ENCODE peak calls at places on chromosome 22, in seven cellular contexts. B is HCT116, P is GM23338, V is H1, U is K562, Z is HepG2, W is endothelial cell of umbilical vein. J is an unnamed sample.

GRCh38 chr22:39362271-39362670 is 12.5 kb downstream of the SYNGR1 start:
- DNase-seq in B (no peak), P (peak; percentile 62), V (no peak), U (peak; percentile 48), Z (no peak), W (no peak), J (no peak)

GRCh38 chr22:41900652-41901312 is 14.1 kb downstream of the SHISA8 start:
- DNase-seq in B (no peak), P (no peak), V (no peak), U (no peak), Z (no peak), W (no peak), J (no peak)

GRCh38 chr22:36571991-36572390 is 43.0 kb upstream of the EIF3D start:
- DNase-seq in B (no peak), P (no peak), V (no peak), U (no peak), Z (no peak), W (no peak), J (no peak)

GRCh38 chr22:35380013-35380412 is 883 bp upstream of the HMOX1 start:
- DNase-seq in B (no peak), P (no peak), V (no peak), U (no peak), Z (no peak), W (peak; percentile 32), J (no peak)

GRCh38 chr22:49691256-49691655 is 136.4 kb downstream of the BRD1 start:
- DNase-seq in B (no peak), P (no peak), V (no peak), U (no peak), Z (no peak), W (no peak), J (no peak)

GRCh38 chr22:39396797-39397195 is 2.8 kb upstream of the TAB1 start:
- DNase-seq in B (no peak), P (no peak), V (no peak), U (no peak), Z (no peak), W (no peak), J (no peak)

GRCh38 chr22:37088108-37088605 is 21.4 kb downstream of the TMPRSS6 start:
- DNase-seq in B (peak; percentile 48), P (no peak), V (no peak), U (peak; percentile 66), Z (no peak), W (no peak), J (no peak)

GRCh38 chr22:50502628-50503474 is 4.7 kb downstream of the LMF2 start:
- DNase-seq in B (no peak), P (no peak), V (no peak), U (no peak), Z (no peak), W (no peak), J (no peak)

GRCh38 chr22:38758276-38758945 is 2.6 kb upstream of the SUN2 start:
- DNase-seq in B (no peak), P (no peak), V (no peak), U (no peak), Z (no peak), W (no peak), J (no peak)

GRCh38 chr22:43412808-43413785 is 1.3 kb downstream of the MPPED1 start:
- DNase-seq in B (no peak), P (no peak), V (no peak), U (no peak), Z (no peak), W (no peak), J (no peak)

GRCh38 chr22:23579280-23579679 is 810 bp downstream of the IGLL1 start:
- DNase-seq in B (no peak), P (no peak), V (no peak), U (no peak), Z (no peak), W (no peak), J (no peak)

GRCh38 chr22:42764895-42765363 is 44.3 kb upstream of the A4GALT start:
- DNase-seq in B (no peak), P (no peak), V (no peak), U (peak; percentile 18), Z (no peak), W (no peak), J (no peak)

GRCh38 chr22:23037429-23038333 is 32.6 kb upstream of the GNAZ start:
- DNase-seq in B (no peak), P (no peak), V (no peak), U (peak; percentile 52), Z (no peak), W (no peak), J (no peak)

GRCh38 chr22:36467946-36468345 is 13.5 kb downstream of the TXN2 start:
- DNase-seq in B (peak; percentile 58), P (no peak), V (no peak), U (peak; percentile 21), Z (no peak), W (peak; percentile 67), J (no peak)

GRCh38 chr22:25084405-25085107 is 115.1 kb upstream of the CRYBB3 start:
- DNase-seq in B (no peak), P (no peak), V (no peak), U (no peak), Z (no peak), W (no peak), J (no peak)

GRCh38 chr22:44658371-44658953 is 43.5 kb upstream of the PRR5 start:
- DNase-seq in B (no peak), P (no peak), V (no peak), U (no peak), Z (no peak), W (peak; percentile 26), J (no peak)
- H3K27ac ChIP-seq in B (no peak overlapping the region), P (no peak overlapping the region), V (no peak overlapping the region), U (no peak overlapping the region), Z (no peak overlapping the region), W (no peak overlapping the region), J (no peak overlapping the region)

GRCh38 chr22:46066691-46067090 is 83.6 kb upstream of the PPARA start:
- DNase-seq in B (no peak), P (no peak), V (no peak), U (no peak), Z (no peak), W (peak; percentile 62), J (no peak)
- TF ChIP-seq EZH2 in B (no peak), P (no peak), V (no peak), U (no peak), Z (no peak), W (no peak), J (no peak)

DNA sequence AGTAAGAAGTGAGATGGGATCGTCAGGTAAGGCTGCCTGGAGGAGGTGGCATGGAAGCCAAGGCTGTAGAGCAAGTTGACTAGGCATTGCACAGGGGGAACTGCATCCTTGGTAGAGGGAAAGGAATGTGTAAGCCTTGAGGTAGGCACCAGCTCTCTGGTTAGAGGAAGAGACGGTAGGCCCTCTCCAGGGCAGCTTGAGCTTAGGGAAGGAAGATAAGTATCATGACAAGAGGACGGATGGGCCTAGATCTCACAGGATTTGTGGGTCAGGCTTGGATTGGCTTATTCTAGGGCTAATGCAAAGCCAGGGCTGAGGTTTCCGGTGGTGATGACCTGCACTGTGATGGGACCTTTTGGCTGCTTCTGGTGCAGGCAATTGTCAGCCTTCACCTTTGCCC is 1035.8 kb downstream of the TBC1D22A start:
- DNase-seq in B (no peak), P (no peak), V (no peak), U (no peak), Z (no peak), W (no peak), J (no peak)
- TF ChIP-seq POLR2AphosphoS5 in B (no peak), P (no peak), V (no peak), U (no peak), Z (no peak), W (no peak), J (no peak)

DNA sequence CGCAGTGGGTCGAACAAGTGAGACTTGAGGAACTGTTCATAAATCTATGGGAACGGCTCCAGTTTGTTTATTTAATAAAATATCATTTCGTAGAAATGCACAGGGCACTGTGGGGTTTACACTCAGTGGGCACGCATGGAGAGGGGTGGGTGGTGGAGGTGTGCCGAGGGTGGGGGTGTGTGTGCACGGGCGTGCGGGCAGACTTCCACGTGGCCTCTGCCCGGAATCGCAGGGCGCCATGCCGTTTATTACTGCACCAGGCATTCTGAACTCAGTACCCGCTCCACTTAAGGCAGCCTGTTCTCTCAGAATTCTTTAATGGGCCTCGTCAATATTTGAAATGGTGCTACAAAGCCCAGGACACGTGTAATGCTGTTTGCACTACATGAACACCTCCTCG is 257.4 kb downstream of the MIAT start:
- DNase-seq in B (no peak), P (no peak), V (no peak), U (no peak), Z (no peak), W (no peak), J (no peak)
- H3K27ac ChIP-seq in B (no peak overlapping the region), P (no peak overlapping the region), V (no peak overlapping the region), U (no peak overlapping the region), Z (no peak overlapping the region), W (no peak overlapping the region), J (no peak overlapping the region)